ENCODE peak calls at places on chromosomes 6 and 20, in eight cellular contexts. F, C, X, B, N, M, A and L are unnamed samples. For H3K27me3, the result is how much of the 10 kb centered on the place peaks cover.

GRCh38 chr6:14396826-14397517 is 279.4 kb downstream of the CD83 start:
- DNase-seq in F (no peak), M (peak), X (peak), N (no peak), B (peak), C (no peak), A (peak), L (peak)

GRCh38 chr6:154156135-154156948 is 117.3 kb downstream of the OPRM1 start:
- DNase-seq in B (peak), N (peak), A (no peak), X (peak), M (peak), C (no peak), F (no peak), L (peak)

GRCh38 chr6:93036835-93037234 is 382.5 kb downstream of the EPHA7 start:
- DNase-seq in B (no peak), F (no peak), M (no peak), A (no peak), C (no peak), X (no peak), N (no peak), L (no peak)

GRCh38 chr20:29497261-29497671 is 1760.2 kb upstream of the DEFB115 start:
- DNase-seq in F (peak), N (peak), A (peak), X (no peak), M (peak), B (no peak), C (peak), L (peak)

GRCh38 chr20:40265872-40266533 is 423.0 kb downstream of the MAFB start:
- DNase-seq in F (no peak), M (no peak), B (peak), N (no peak), X (peak), A (no peak), C (no peak), L (peak)

GRCh38 chr6:13952101-13952500 is 27.3 kb downstream of the RNF182 start:
- DNase-seq in X (no peak), N (no peak), M (no peak), A (no peak), B (no peak), F (no peak), C (no peak), L (no peak)

GRCh38 chr6:94130458-94130857 is 711.1 kb upstream of the EPHA7 start:
- DNase-seq in N (no peak), X (no peak), M (no peak), C (no peak), A (no peak), B (no peak), F (no peak), L (no peak)

GRCh38 chr20:60583741-60584140 is 625.5 kb downstream of the CDH26 start:
- DNase-seq in B (no peak), C (no peak), N (no peak), A (no peak), M (no peak), X (no peak), F (no peak), L (no peak)

GRCh38 chr6:55040102-55040848 is 134.0 kb upstream of the HCRTR2 start:
- DNase-seq in A (no peak), B (no peak), C (no peak), M (no peak), X (no peak), F (no peak), N (no peak), L (no peak)

GRCh38 chr6:109239918-109240321 is 142.3 kb downstream of the CD164 start:
- DNase-seq in M (no peak), N (no peak), C (no peak), B (no peak), F (no peak), A (no peak), X (no peak), L (peak)

GRCh38 chr20:43681468-43681942 is 14.6 kb downstream of the MYBL2 start:
- DNase-seq in B (peak), X (no peak), F (no peak), N (no peak), C (no peak), M (no peak), A (no peak), L (no peak)

GRCh38 chr6:116497089-116497676 is 14.3 kb upstream of the CALHM5 start:
- DNase-seq in A (no peak), C (no peak), X (no peak), F (peak), M (no peak), N (no peak), B (no peak), L (no peak)

GRCh38 chr6:30031381-30031780 is 29.7 kb upstream of the POLR1H start:
- DNase-seq in C (no peak), N (no peak), A (no peak), B (no peak), X (no peak), M (no peak), F (no peak), L (no peak)

GRCh38 chr6:906920-907319 is 214.0 kb upstream of the EXOC2 start:
- DNase-seq in A (no peak), F (no peak), N (no peak), M (no peak), B (no peak), C (no peak), X (no peak), L (no peak)

GRCh38 chr20:50788045-50788867 is 6.6 kb upstream of the BCAS4 start:
- DNase-seq in X (no peak), N (peak), M (peak), C (no peak), A (no peak), B (no peak), F (peak), L (no peak)

GRCh38 chr20:33830371-33830770 is 19.2 kb downstream of the CHMP4B start:
- DNase-seq in X (no peak), N (no peak), C (no peak), F (no peak), B (peak), M (no peak), A (no peak), L (no peak)

GRCh38 chr20:39395478-39396291 is 433.5 kb downstream of the DHX35 start:
- DNase-seq in C (no peak), X (no peak), B (no peak), A (no peak), N (no peak), F (no peak), M (no peak), L (no peak)

GRCh38 chr6:105740946-105741605 is 338.2 kb upstream of the PREP start:
- DNase-seq in F (no peak), C (no peak), M (peak), B (no peak), X (no peak), N (no peak), A (no peak), L (no peak)

GRCh38 chr6:63452117-63452516 is 120.2 kb upstream of the LOC128125822 start:
- DNase-seq in A (no peak), B (peak), N (no peak), X (no peak), F (no peak), C (no peak), M (no peak), L (no peak)

GRCh38 chr6:37704923-37705238 is 7.2 kb upstream of the MDGA1 start:
- DNase-seq in X (no peak), N (no peak), F (no peak), B (no peak), M (no peak), C (no peak), A (no peak), L (no peak)
- H3K27me3 ChIP-seq in X (under half), N (under half), F (under half), B (under half), M (under half), C (under half), A (under half), L (under half)

GRCh38 chr20:53926428-53927028 is 143.9 kb downstream of the BCAS1 start:
- DNase-seq in M (peak), N (no peak), A (no peak), B (peak), F (no peak), C (peak), X (peak), L (no peak)
- TF ChIP-seq POLR2A in M (no peak), N (no peak), A (peak), B (peak), F (no peak), C (no peak), X (no peak), L (no peak)

GRCh38 chr6:12750416-12750815 is 33.8 kb downstream of the PHACTR1 start:
- DNase-seq in F (no peak), X (no peak), A (no peak), M (no peak), N (no peak), B (no peak), C (no peak), L (no peak)

GRCh38 chr6:12748815-12749521 is 32.4 kb downstream of the PHACTR1 start:
- DNase-seq in B (no peak), F (no peak), M (no peak), N (no peak), A (peak), C (no peak), X (no peak), L (no peak)

GRCh38 chr6:12751694-12752304 is 35.2 kb downstream of the PHACTR1 start:
- DNase-seq in B (peak), F (peak), A (no peak), N (peak), X (peak), M (peak), C (no peak), L (no peak)

GRCh38 chr6:12748411-12748810 is 31.8 kb downstream of the PHACTR1 start:
- DNase-seq in A (no peak), M (no peak), B (no peak), X (no peak), N (no peak), C (no peak), F (no peak), L (no peak)

GRCh38 chr6:12749531-12750379 is 33.2 kb downstream of the PHACTR1 start:
- DNase-seq in B (no peak), F (no peak), X (no peak), N (no peak), C (no peak), A (peak), M (no peak), L (no peak)
- TF ChIP-seq EP300 in B (no peak), F (no peak), X (no peak), N (no peak), C (no peak), A (no peak), M (no peak), L (no peak)

GRCh38 chr20:22554391-22554790 is 30.0 kb downstream of the FOXA2 start:
- DNase-seq in B (no peak), N (no peak), F (no peak), X (no peak), A (no peak), C (no peak), M (no peak), L (no peak)
- H3K27me3 ChIP-seq in B (under half), N (under half), F (under half), X (under half), A (under half), C (under half), M (under half), L (under half)

GRCh38 chr6:2971420-2972218 is at the start of gene SERPINB6:
- DNase-seq in B (peak), A (peak), F (peak), C (peak), X (peak), N (peak), M (peak), L (peak)

GRCh38 chr6:2968600-2969135 is 2.7 kb downstream of the SERPINB6 start:
- DNase-seq in B (no peak), A (no peak), F (no peak), C (no peak), M (no peak), X (no peak), N (no peak), L (no peak)

GRCh38 chr6:2970034-2970685 is 1.2 kb downstream of the SERPINB6 start:
- DNase-seq in C (no peak), A (no peak), B (no peak), X (no peak), M (peak), F (no peak), N (no peak), L (no peak)

GRCh38 chr6:2969549-2969948 is 1.8 kb downstream of the SERPINB6 start:
- DNase-seq in C (no peak), B (no peak), A (no peak), N (no peak), F (no peak), X (no peak), M (no peak), L (no peak)

DNA sequence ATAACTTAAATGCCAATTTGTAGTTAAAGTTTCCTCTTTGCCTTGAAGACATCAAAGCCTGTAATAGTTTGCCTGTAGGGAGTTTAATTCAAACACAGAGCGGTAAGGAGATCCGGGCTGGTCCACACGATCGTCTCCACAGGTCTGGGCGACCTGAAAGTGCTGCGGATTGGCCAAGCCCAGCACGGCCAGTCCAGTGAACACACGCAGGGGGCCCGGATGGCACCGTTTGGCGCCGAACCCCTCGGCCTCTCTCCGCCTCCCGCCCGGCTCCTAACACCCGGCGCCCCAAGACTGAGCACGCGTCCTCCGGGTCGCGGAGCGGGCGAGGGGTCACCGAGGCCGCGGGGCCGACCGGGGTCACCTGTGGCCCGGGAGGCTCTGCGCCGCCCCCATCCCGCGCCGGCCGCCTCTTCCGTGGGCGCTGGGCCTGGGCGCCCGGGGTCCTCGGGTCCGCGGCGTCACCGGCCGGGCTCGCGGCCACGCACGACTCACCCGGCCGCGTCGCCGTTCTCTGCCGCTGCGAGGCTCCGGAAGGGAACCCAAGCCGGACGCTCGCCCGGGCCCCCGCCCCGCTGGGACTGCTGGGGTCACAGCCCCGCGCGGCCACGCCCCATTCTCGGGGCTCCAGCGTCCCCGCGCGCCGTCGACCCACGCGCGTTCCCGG is 481 bp downstream of the SERPINB6 start:
- DNase-seq in B (peak), X (peak), M (peak), N (peak), F (peak), C (peak), A (peak), L (no peak)
- TF ChIP-seq POLR2A in B (no peak), X (no peak), M (no peak), N (peak), F (no peak), C (peak), A (peak), L (no peak)

GRCh38 chr20:63082308-63082938 is 75.7 kb upstream of the BHLHE23 start:
- DNase-seq in A (peak), M (peak), B (no peak), C (peak), F (no peak), N (no peak), X (peak), L (no peak)
- TF ChIP-seq EP300 in A (no peak), M (no peak), B (no peak), C (no peak), F (no peak), N (no peak), X (no peak), L (no peak)

DNA sequence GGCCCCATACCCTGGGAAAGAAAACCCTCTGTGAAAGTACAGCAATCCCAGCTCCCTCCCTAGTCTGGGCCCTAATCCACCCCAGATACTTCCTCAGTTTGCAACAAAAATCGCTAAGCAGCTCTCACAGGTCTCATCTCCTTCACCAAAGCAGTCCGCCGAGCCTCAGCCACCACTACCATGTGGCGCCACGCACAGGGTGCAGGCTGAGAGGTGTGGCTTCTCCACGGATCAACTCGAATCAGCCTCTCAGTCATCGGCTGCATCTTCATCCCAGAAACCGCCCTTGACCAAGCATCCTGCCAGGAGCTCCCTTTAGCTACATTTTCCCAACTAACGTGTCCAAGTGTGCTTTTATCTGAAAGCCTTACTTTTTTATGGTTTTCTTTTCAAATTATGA is 50.7 kb downstream of the ANKRD60 start:
- DNase-seq in N (no peak), F (no peak), A (no peak), C (no peak), X (no peak), M (no peak), B (no peak), L (no peak)
- H3K27me3 ChIP-seq in N (under half), F (under half), A (under half), C (under half), X (under half), M (half or more), B (under half), L (under half)

DNA sequence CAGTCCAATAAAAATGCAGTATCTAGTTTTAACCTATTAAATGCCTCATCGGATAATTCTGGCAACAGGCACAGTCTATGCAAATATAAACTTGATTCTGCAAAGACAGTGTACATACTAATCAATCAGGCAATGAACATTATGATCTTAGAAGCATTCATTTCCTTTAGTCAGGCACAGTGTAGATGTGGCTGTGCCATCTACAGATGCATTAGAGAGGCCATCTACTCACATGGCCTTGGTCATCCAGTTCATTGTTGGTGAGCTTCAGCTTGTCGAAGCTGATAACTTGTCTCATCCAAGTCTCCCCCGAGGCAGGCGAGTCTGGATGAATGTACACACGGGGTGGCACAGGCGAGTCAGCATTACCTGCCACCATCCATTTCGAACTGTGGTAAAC is 7.9 kb downstream of the TBX18 start:
- DNase-seq in F (no peak), A (no peak), B (no peak), N (no peak), X (no peak), M (no peak), C (no peak), L (no peak)
- TF ChIP-seq POLR2A in F (no peak), A (no peak), B (no peak), N (no peak), X (no peak), M (no peak), C (no peak), L (no peak)

DNA sequence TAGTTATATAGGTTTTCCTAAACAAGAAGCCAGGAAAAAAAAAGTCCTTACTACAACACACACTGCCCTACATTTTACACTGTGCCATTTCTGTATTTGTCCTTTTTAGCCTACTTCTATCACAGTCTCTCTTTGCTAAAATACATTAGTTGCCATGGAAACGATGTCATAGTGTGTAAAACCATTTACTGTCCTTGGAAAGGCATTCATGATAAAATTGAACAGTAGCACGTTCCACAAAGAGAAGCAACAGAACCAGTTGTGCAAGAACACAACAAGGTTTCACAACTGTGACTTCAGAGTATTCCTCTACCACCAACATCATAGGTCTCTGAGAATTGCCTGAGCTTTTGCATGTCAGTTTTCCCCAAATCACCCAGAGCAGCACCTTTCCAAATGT is 20.5 kb downstream of the FYN start:
- DNase-seq in N (peak), F (no peak), X (no peak), C (no peak), B (no peak), M (no peak), A (no peak), L (no peak)
- TF ChIP-seq EP300 in N (peak), F (no peak), X (no peak), C (no peak), B (no peak), M (no peak), A (no peak), L (no peak)

DNA sequence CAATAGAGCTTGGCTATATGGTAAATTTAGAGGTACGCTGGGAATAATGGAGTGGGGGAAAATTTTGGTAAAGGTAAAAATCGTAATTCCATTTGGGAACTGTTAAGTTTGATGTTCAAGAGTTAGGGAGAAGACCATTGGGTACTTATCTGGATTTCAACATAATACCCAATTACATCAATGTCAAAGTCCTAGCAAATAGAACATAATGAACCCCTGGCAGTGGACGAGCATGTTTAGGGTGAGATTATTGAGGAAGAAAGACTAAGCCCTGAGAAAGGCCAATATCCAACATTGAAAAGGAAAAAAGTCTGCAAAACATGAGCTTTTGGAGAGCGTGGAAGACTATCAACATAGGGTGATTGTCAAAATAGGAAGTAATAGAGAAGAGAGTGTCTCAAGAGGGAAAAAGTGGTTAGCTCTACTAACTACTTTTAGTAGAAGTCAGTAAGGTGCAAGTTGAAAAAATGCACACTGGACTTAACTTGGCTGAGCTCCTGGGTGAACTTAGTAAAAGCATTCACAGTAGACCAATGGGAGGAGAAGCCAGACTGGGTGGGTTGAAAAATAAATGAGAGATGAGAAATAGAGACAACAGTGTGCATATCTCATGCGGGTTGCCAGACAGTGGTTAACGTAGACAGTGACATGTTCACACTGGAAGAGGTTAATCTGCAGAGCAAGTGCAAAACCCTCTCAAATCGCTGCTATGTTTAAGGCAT is 106.8 kb downstream of the TSHZ2 start:
- DNase-seq in N (no peak), C (no peak), B (no peak), A (no peak), F (no peak), X (no peak), M (no peak), L (no peak)
- H3K27me3 ChIP-seq in N (under half), C (under half), B (under half), A (under half), F (under half), X (under half), M (under half), L (under half)